ENCODE peak calls at places on chromosomes 6 and 20, in ten cellular contexts. One of them, this sample, is unnamed.

GRCh38 chr6:112100561-112100960 is 13.2 kb downstream of the FAM229B start:
- DNase-seq in mucosa of descending colon: no peak
- DNase-seq in ovary: no peak
- DNase-seq in tibial artery: no peak
- DNase-seq in lung: no peak
- DNase-seq in Panc1: no peak
- DNase-seq in fibroblast of the aortic adventitia: no peak
- DNase-seq in mammary epithelial cell: no peak
- DNase-seq in esophagus squamous epithelium: no peak
- DNase-seq in RWPE1: no peak
- DNase-seq in this sample: no peak

GRCh38 chr6:157019115-157019628 is 242.0 kb downstream of the ARID1B start:
- DNase-seq in lung: no peak
- DNase-seq in fibroblast of the aortic adventitia: peak
- DNase-seq in mammary epithelial cell: no peak
- DNase-seq in RWPE1: no peak
- DNase-seq in ovary: no peak
- DNase-seq in Panc1: no peak
- DNase-seq in esophagus squamous epithelium: no peak
- DNase-seq in tibial artery: no peak
- DNase-seq in mucosa of descending colon: no peak
- DNase-seq in this sample: peak

GRCh38 chr20:14498809-14499208 is 161.4 kb upstream of the FLRT3 start:
- DNase-seq in tibial artery: no peak
- DNase-seq in fibroblast of the aortic adventitia: no peak
- DNase-seq in Panc1: no peak
- DNase-seq in ovary: no peak
- DNase-seq in RWPE1: no peak
- DNase-seq in lung: no peak
- DNase-seq in mammary epithelial cell: no peak
- DNase-seq in esophagus squamous epithelium: no peak
- DNase-seq in mucosa of descending colon: no peak
- DNase-seq in this sample: no peak

GRCh38 chr6:141744971-141745370 is 387.8 kb upstream of the GJE1 start:
- DNase-seq in Panc1: no peak
- DNase-seq in fibroblast of the aortic adventitia: peak
- DNase-seq in ovary: no peak
- DNase-seq in esophagus squamous epithelium: no peak
- DNase-seq in mammary epithelial cell: no peak
- DNase-seq in tibial artery: no peak
- DNase-seq in lung: no peak
- DNase-seq in mucosa of descending colon: no peak
- DNase-seq in RWPE1: no peak
- DNase-seq in this sample: no peak

GRCh38 chr6:69729870-69730449 is 66.8 kb downstream of the LMBRD1 start:
- DNase-seq in Panc1: peak
- DNase-seq in tibial artery: no peak
- DNase-seq in fibroblast of the aortic adventitia: peak
- DNase-seq in mucosa of descending colon: no peak
- DNase-seq in esophagus squamous epithelium: no peak
- DNase-seq in lung: no peak
- DNase-seq in RWPE1: peak
- DNase-seq in ovary: no peak
- DNase-seq in mammary epithelial cell: no peak
- DNase-seq in this sample: no peak

GRCh38 chr6:22025468-22026159 is 271.2 kb downstream of the PRL start:
- DNase-seq in mammary epithelial cell: peak
- DNase-seq in ovary: peak
- DNase-seq in Panc1: no peak
- DNase-seq in esophagus squamous epithelium: no peak
- DNase-seq in tibial artery: no peak
- DNase-seq in fibroblast of the aortic adventitia: peak
- DNase-seq in mucosa of descending colon: no peak
- DNase-seq in lung: no peak
- DNase-seq in RWPE1: peak
- DNase-seq in this sample: peak

GRCh38 chr6:114051031-114051430 is 80.1 kb upstream of the HDAC2 start:
- DNase-seq in ovary: no peak
- DNase-seq in lung: no peak
- DNase-seq in Panc1: no peak
- DNase-seq in tibial artery: no peak
- DNase-seq in RWPE1: no peak
- DNase-seq in mucosa of descending colon: no peak
- DNase-seq in esophagus squamous epithelium: no peak
- DNase-seq in mammary epithelial cell: peak
- DNase-seq in fibroblast of the aortic adventitia: no peak
- DNase-seq in this sample: no peak

GRCh38 chr6:106799008-106799952 is 169.9 kb downstream of the QRSL1 start:
- DNase-seq in ovary: no peak
- DNase-seq in esophagus squamous epithelium: no peak
- DNase-seq in tibial artery: no peak
- DNase-seq in lung: no peak
- DNase-seq in RWPE1: peak
- DNase-seq in fibroblast of the aortic adventitia: peak
- DNase-seq in mammary epithelial cell: peak
- DNase-seq in mucosa of descending colon: no peak
- DNase-seq in Panc1: no peak
- DNase-seq in this sample: peak

GRCh38 chr6:162251257-162251656 is 476.3 kb downstream of the PRKN start:
- DNase-seq in ovary: no peak
- DNase-seq in esophagus squamous epithelium: no peak
- DNase-seq in RWPE1: no peak
- DNase-seq in mammary epithelial cell: no peak
- DNase-seq in tibial artery: no peak
- DNase-seq in Panc1: no peak
- DNase-seq in fibroblast of the aortic adventitia: no peak
- DNase-seq in lung: no peak
- DNase-seq in mucosa of descending colon: no peak
- DNase-seq in this sample: no peak

GRCh38 chr20:53722515-53723036 is 128.9 kb upstream of the ZNF217 start:
- DNase-seq in RWPE1: no peak
- DNase-seq in Panc1: no peak
- DNase-seq in lung: no peak
- DNase-seq in esophagus squamous epithelium: no peak
- DNase-seq in fibroblast of the aortic adventitia: no peak
- DNase-seq in ovary: no peak
- DNase-seq in tibial artery: no peak
- DNase-seq in mucosa of descending colon: no peak
- DNase-seq in mammary epithelial cell: no peak
- DNase-seq in this sample: no peak

GRCh38 chr6:156841508-156841907 is 64.3 kb downstream of the ARID1B start:
- DNase-seq in tibial artery: no peak
- DNase-seq in mammary epithelial cell: no peak
- DNase-seq in ovary: no peak
- DNase-seq in mucosa of descending colon: no peak
- DNase-seq in RWPE1: no peak
- DNase-seq in fibroblast of the aortic adventitia: no peak
- DNase-seq in Panc1: no peak
- DNase-seq in lung: no peak
- DNase-seq in esophagus squamous epithelium: no peak
- DNase-seq in this sample: no peak

GRCh38 chr6:16964553-16965499 is 137.0 kb upstream of the STMND1 start:
- DNase-seq in tibial artery: peak
- DNase-seq in lung: peak
- DNase-seq in Panc1: peak
- DNase-seq in fibroblast of the aortic adventitia: peak
- DNase-seq in esophagus squamous epithelium: no peak
- DNase-seq in RWPE1: peak
- DNase-seq in mucosa of descending colon: peak
- DNase-seq in mammary epithelial cell: peak
- DNase-seq in ovary: peak
- DNase-seq in this sample: peak

DNA sequence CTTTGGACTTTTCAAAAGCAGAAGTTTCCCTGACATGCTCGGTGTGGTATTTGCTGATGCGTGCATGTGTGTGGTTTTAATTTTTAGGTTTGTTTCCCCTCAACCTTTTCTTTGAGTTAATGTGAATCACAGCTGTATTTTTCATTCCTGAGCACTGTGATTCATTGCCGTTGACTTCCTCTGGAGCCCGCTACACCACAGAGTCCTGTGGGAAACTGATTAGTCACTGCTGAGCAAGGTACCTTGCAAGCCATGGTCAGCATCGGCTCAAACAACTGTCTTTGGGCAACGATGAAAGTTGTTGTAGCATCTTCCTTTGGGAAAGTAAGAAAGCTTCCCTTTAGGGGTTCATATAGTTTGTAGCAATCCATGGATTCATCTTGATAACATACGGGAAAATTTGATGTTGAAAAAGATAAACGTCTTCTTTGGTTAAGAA is 57.5 kb downstream of the RIN2 start:
- DNase-seq in ovary: no peak
- DNase-seq in mammary epithelial cell: peak
- DNase-seq in lung: no peak
- DNase-seq in esophagus squamous epithelium: no peak
- DNase-seq in Panc1: peak
- DNase-seq in tibial artery: no peak
- DNase-seq in RWPE1: peak
- DNase-seq in fibroblast of the aortic adventitia: peak
- DNase-seq in mucosa of descending colon: no peak
- DNase-seq in this sample: peak
- TF ChIP-seq CTCF in ovary: no peak
- TF ChIP-seq CTCF in mammary epithelial cell: no peak
- TF ChIP-seq CTCF in lung: no peak
- TF ChIP-seq CTCF in esophagus squamous epithelium: peak
- TF ChIP-seq CTCF in Panc1: peak
- TF ChIP-seq CTCF in tibial artery: peak
- TF ChIP-seq CTCF in RWPE1: peak
- TF ChIP-seq CTCF in fibroblast of the aortic adventitia: peak
- TF ChIP-seq CTCF in mucosa of descending colon: no peak
- TF ChIP-seq CTCF in this sample: no peak

GRCh38 chr6:74087898-74088297 is 391.9 kb downstream of the CD109 start:
- DNase-seq in esophagus squamous epithelium: no peak
- DNase-seq in mammary epithelial cell: no peak
- DNase-seq in mucosa of descending colon: no peak
- DNase-seq in Panc1: no peak
- DNase-seq in tibial artery: no peak
- DNase-seq in fibroblast of the aortic adventitia: peak
- DNase-seq in RWPE1: no peak
- DNase-seq in ovary: no peak
- DNase-seq in lung: no peak
- DNase-seq in this sample: no peak
- TF ChIP-seq CTCF in esophagus squamous epithelium: no peak
- TF ChIP-seq CTCF in mammary epithelial cell: no peak
- TF ChIP-seq CTCF in mucosa of descending colon: no peak
- TF ChIP-seq CTCF in Panc1: peak
- TF ChIP-seq CTCF in tibial artery: no peak
- TF ChIP-seq CTCF in fibroblast of the aortic adventitia: no peak
- TF ChIP-seq CTCF in RWPE1: no peak
- TF ChIP-seq CTCF in ovary: no peak
- TF ChIP-seq CTCF in lung: no peak
- TF ChIP-seq CTCF in this sample: peak

GRCh38 chr6:42158011-42158410 is 15.2 kb upstream of the GUCA1A start:
- DNase-seq in esophagus squamous epithelium: no peak
- DNase-seq in mucosa of descending colon: no peak
- DNase-seq in RWPE1: no peak
- DNase-seq in lung: no peak
- DNase-seq in ovary: no peak
- DNase-seq in mammary epithelial cell: no peak
- DNase-seq in Panc1: no peak
- DNase-seq in tibial artery: no peak
- DNase-seq in fibroblast of the aortic adventitia: peak
- DNase-seq in this sample: peak
- TF ChIP-seq CTCF in esophagus squamous epithelium: no peak
- TF ChIP-seq CTCF in mucosa of descending colon: no peak
- TF ChIP-seq CTCF in RWPE1: no peak
- TF ChIP-seq CTCF in lung: no peak
- TF ChIP-seq CTCF in ovary: no peak
- TF ChIP-seq CTCF in mammary epithelial cell: no peak
- TF ChIP-seq CTCF in Panc1: no peak
- TF ChIP-seq CTCF in tibial artery: no peak
- TF ChIP-seq CTCF in fibroblast of the aortic adventitia: no peak
- TF ChIP-seq CTCF in this sample: no peak

GRCh38 chr6:25227854-25228253 is 51.3 kb upstream of the CARMIL1 start:
- DNase-seq in fibroblast of the aortic adventitia: no peak
- DNase-seq in mammary epithelial cell: no peak
- DNase-seq in ovary: no peak
- DNase-seq in esophagus squamous epithelium: no peak
- DNase-seq in Panc1: no peak
- DNase-seq in tibial artery: no peak
- DNase-seq in lung: no peak
- DNase-seq in mucosa of descending colon: no peak
- DNase-seq in RWPE1: no peak
- DNase-seq in this sample: no peak
- TF ChIP-seq CTCF in fibroblast of the aortic adventitia: no peak
- TF ChIP-seq CTCF in mammary epithelial cell: no peak
- TF ChIP-seq CTCF in ovary: no peak
- TF ChIP-seq CTCF in esophagus squamous epithelium: no peak
- TF ChIP-seq CTCF in Panc1: no peak
- TF ChIP-seq CTCF in tibial artery: no peak
- TF ChIP-seq CTCF in lung: no peak
- TF ChIP-seq CTCF in mucosa of descending colon: no peak
- TF ChIP-seq CTCF in RWPE1: no peak
- TF ChIP-seq CTCF in this sample: no peak

GRCh38 chr6:46242921-46243320 is 72.1 kb upstream of the ENPP5 start:
- DNase-seq in mammary epithelial cell: no peak
- DNase-seq in lung: no peak
- DNase-seq in RWPE1: no peak
- DNase-seq in fibroblast of the aortic adventitia: no peak
- DNase-seq in ovary: no peak
- DNase-seq in mucosa of descending colon: no peak
- DNase-seq in Panc1: no peak
- DNase-seq in tibial artery: no peak
- DNase-seq in esophagus squamous epithelium: no peak
- DNase-seq in this sample: no peak
- TF ChIP-seq CTCF in mammary epithelial cell: no peak
- TF ChIP-seq CTCF in lung: no peak
- TF ChIP-seq CTCF in RWPE1: no peak
- TF ChIP-seq CTCF in fibroblast of the aortic adventitia: no peak
- TF ChIP-seq CTCF in ovary: no peak
- TF ChIP-seq CTCF in mucosa of descending colon: no peak
- TF ChIP-seq CTCF in Panc1: no peak
- TF ChIP-seq CTCF in tibial artery: no peak
- TF ChIP-seq CTCF in esophagus squamous epithelium: no peak
- TF ChIP-seq CTCF in this sample: no peak

DNA sequence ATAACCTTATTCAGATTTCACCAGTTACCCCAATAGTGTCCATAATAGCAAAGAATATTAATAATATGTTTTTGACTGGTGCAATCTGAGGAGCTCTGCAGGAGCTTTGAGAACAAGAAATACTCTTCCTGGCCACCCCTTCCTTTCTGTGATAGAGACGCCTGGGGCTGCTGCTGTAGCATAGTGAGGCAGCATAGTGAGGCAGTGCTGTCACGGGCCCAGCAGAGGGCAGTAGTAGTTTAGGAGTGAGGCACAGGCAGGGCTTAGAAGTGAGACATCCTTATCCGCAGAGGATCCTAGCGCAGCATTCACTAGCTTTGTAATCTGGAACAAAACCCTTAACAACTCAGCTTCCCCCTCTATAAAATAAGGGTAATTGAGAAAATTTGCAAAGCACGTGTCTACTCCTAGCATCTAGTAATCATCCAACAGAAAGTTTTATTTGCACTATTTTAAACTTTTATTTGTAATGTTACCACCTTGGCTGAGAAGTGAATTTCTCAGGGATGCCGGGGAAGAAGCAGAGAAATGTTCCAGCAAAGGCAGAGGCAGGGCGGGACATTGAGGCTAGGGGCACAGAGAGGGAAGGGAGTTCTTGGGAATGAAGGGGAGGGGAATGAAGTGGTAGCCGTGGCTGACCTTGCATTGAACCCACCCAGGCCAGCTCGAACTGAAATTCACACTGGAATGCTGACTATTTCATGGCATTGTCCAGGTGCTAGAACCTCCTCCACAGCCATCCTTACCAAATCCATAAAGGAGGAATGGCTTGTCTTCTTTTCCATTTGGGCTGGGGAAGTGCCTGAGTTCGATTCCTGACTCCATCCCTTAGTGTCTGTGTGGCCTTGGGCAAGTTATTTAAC is 78.8 kb downstream of the CDS2 start:
- DNase-seq in tibial artery: no peak
- DNase-seq in Panc1: peak
- DNase-seq in ovary: peak
- DNase-seq in mucosa of descending colon: peak
- DNase-seq in lung: peak
- DNase-seq in esophagus squamous epithelium: no peak
- DNase-seq in RWPE1: peak
- DNase-seq in mammary epithelial cell: peak
- DNase-seq in fibroblast of the aortic adventitia: peak
- DNase-seq in this sample: peak
- TF ChIP-seq CTCF in tibial artery: peak
- TF ChIP-seq CTCF in Panc1: peak
- TF ChIP-seq CTCF in ovary: peak
- TF ChIP-seq CTCF in mucosa of descending colon: peak
- TF ChIP-seq CTCF in lung: peak
- TF ChIP-seq CTCF in esophagus squamous epithelium: peak
- TF ChIP-seq CTCF in RWPE1: peak
- TF ChIP-seq CTCF in mammary epithelial cell: peak
- TF ChIP-seq CTCF in fibroblast of the aortic adventitia: peak
- TF ChIP-seq CTCF in this sample: peak